ENCODE peak calls at places on chromosomes 11 and 22, in four cellular contexts. I, A, X and O are unnamed samples.

GRCh38 chr11:91261513-91261912 is 963.1 kb upstream of the FAT3 start:
- DNase-seq in A (no peak), I (no peak), X (no peak), O (no peak)

GRCh38 chr11:64611961-64612646 is 21.1 kb downstream of the SLC22A12 start:
- DNase-seq in I (no peak), A (no peak), X (no peak), O (no peak)

GRCh38 chr11:35139883-35140282 is 912 bp downstream of the CD44 start:
- DNase-seq in A (no peak), X (no peak), I (no peak), O (no peak)

GRCh38 chr11:61967924-61968757 is 707 bp upstream of the FTH1 start:
- DNase-seq in X (no peak), I (no peak), A (peak; percentile 38), O (peak; percentile 55)

GRCh38 chr11:59822989-59823566 is 12.5 kb upstream of the MRPL16 start:
- DNase-seq in A (peak; percentile 22), X (no peak), I (peak; percentile 14), O (no peak)

GRCh38 chr22:17954860-17955587 is 69.3 kb downstream of the MICAL3 start:
- DNase-seq in A (no peak), I (no peak), X (no peak), O (no peak)

GRCh38 chr11:118213774-118214173 is 11.0 kb downstream of the JAML start:
- DNase-seq in I (no peak), X (no peak), A (no peak), O (no peak)

GRCh38 chr22:41857160-41857859 is 24.4 kb downstream of the SREBF2 start:
- DNase-seq in I (peak; percentile 76), X (no peak), A (peak; percentile 50), O (peak; percentile 8)

GRCh38 chr11:2579315-2580060 is 120.3 kb downstream of the KCNQ1OT1 start:
- DNase-seq in A (no peak), I (no peak), X (no peak), O (no peak)

GRCh38 chr22:25955323-25955722 is 213.3 kb downstream of the MYO18B start:
- DNase-seq in I (no peak), A (no peak), X (no peak), O (no peak)

GRCh38 chr11:33893711-33894401 is 2.0 kb upstream of the LMO2 start:
- DNase-seq in I (peak; percentile 70), X (no peak), A (no peak), O (no peak)

GRCh38 chr11:40170076-40170475 is 1289.4 kb downstream of the LRRC4C start:
- DNase-seq in A (no peak), I (no peak), X (no peak), O (no peak)

GRCh38 chr11:34564807-34565241 is 51.2 kb upstream of the ELF5 start:
- DNase-seq in A (no peak), I (no peak), X (no peak), O (no peak)

GRCh38 chr22:24118689-24119384 is 62.5 kb upstream of the SUSD2 start:
- DNase-seq in I (no peak), X (no peak), A (no peak), O (no peak)

GRCh38 chr22:40176921-40177737 is 596 bp upstream of the TNRC6B start:
- DNase-seq in A (no peak), I (peak; percentile 66), X (no peak), O (peak; percentile 15)

GRCh38 chr11:122215244-122215992 is 99.4 kb upstream of the BLID start:
- DNase-seq in A (peak; percentile 82), I (no peak), X (no peak), O (peak; percentile 59)

GRCh38 chr22:44571566-44572413 is 73.8 kb upstream of the RTL6 start:
- DNase-seq in X (no peak), A (no peak), I (no peak), O (peak; percentile 8)

GRCh38 chr11:113193894-113194293 is 120.5 kb upstream of the TTC12 start:
- DNase-seq in I (no peak), X (no peak), A (no peak), O (no peak)

GRCh38 chr11:12377824-12378593 is 638 bp downstream of the PARVA start:
- DNase-seq in I (no peak), A (peak; percentile 52), X (no peak), O (peak; percentile 56)

GRCh38 chr11:6655020-6655789 is 404 bp downstream of the DCHS1 start:
- DNase-seq in A (peak; percentile 71), X (no peak), I (no peak), O (peak; percentile 53)

GRCh38 chr22:37852418-37852817 is 3.2 kb downstream of the EIF3L start:
- DNase-seq in I (no peak), X (no peak), A (no peak), O (no peak)

GRCh38 chr11:1442163-1442562 is 44.4 kb downstream of the MOB2 start:
- DNase-seq in I (no peak), A (peak; percentile 55), X (no peak), O (no peak)

GRCh38 chr11:79321282-79321681 is 119.5 kb downstream of the TENM4 start:
- DNase-seq in X (no peak), A (no peak), I (no peak), O (no peak)

GRCh38 chr11:41461057-41461681 is 1.7 kb upstream of the LRRC4C start:
- DNase-seq in X (no peak), I (no peak), A (no peak), O (no peak)

GRCh38 chr11:28289444-28289843 is 181.3 kb downstream of the METTL15 start:
- DNase-seq in A (no peak), X (peak; percentile 3), I (no peak), O (no peak)

GRCh38 chr11:130413383-130414106 is 14.9 kb downstream of the ADAMTS8 start:
- DNase-seq in A (no peak), I (no peak), X (no peak), O (peak; percentile 26)

GRCh38 chr11:22539851-22540376 is 85.7 kb downstream of the FANCF start:
- DNase-seq in A (no peak), X (no peak), I (no peak), O (peak; percentile 69)

GRCh38 chr22:32858121-32858703 is 56.7 kb downstream of the TIMP3 start:
- DNase-seq in I (no peak), A (no peak), X (no peak), O (no peak)